ENCODE peak calls at places on chromosomes 12 and 14, in nine cellular contexts. R is stomach; A is fibroblast of lung; W is activated CD8-positive, alpha-beta T cell treated with anti-CD3 and anti-CD28 coated beads for 36 hours; E is A549; D is PC-9; T is choroid plexus epithelial cell; J is IMR-90; Y is keratinocyte. L is an unnamed sample.

GRCh38 chr14:68392393-68393085 is 400.3 kb downstream of the ZFP36L1 start:
- DNase-seq in A (peak), Y (no peak), W (peak), R (peak), T (peak), J (no peak), D (no peak), E (no peak), L (no peak)

GRCh38 chr12:7693793-7694192 is 1.8 kb downstream of the GDF3 start:
- DNase-seq in D (no peak), A (no peak), J (no peak), R (no peak), T (no peak), Y (no peak), E (no peak), W (no peak), L (no peak)

GRCh38 chr14:53347046-53347445 is 193.9 kb upstream of the DDHD1 start:
- DNase-seq in Y (no peak), W (no peak), A (no peak), J (no peak), D (no peak), R (no peak), E (no peak), T (no peak), L (no peak)

GRCh38 chr12:68958337-68958736 is 25.4 kb upstream of the CPM start:
- DNase-seq in R (no peak), J (no peak), E (no peak), T (no peak), D (no peak), A (no peak), Y (no peak), W (peak), L (peak)

GRCh38 chr14:34056081-34056480 is 105.2 kb upstream of the EGLN3 start:
- DNase-seq in D (no peak), T (peak), E (no peak), W (no peak), J (no peak), R (no peak), A (no peak), Y (no peak), L (no peak)

GRCh38 chr12:120453977-120454376 is 7.7 kb downstream of the GATC start:
- DNase-seq in R (no peak), D (no peak), T (peak), J (peak), E (peak), A (peak), Y (peak), W (peak), L (peak)

GRCh38 chr14:81400202-81400678 is at the start of gene STON2:
- DNase-seq in A (peak), Y (peak), T (no peak), R (no peak), W (peak), D (peak), E (peak), J (no peak), L (no peak)

GRCh38 chr12:23771230-23771949 is 178.1 kb downstream of the SOX5 start:
- DNase-seq in A (no peak), Y (no peak), R (no peak), E (no peak), W (no peak), T (no peak), D (no peak), J (no peak), L (no peak)

GRCh38 chr12:48924617-48925217 is 575 bp downstream of the FKBP11 start:
- DNase-seq in T (peak), J (peak), W (peak), A (peak), D (peak), R (peak), E (peak), Y (peak), L (peak)

GRCh38 chr12:48008950-48009349 is 4.7 kb upstream of the COL2A1 start:
- DNase-seq in E (no peak), W (no peak), A (no peak), T (no peak), J (no peak), R (no peak), D (no peak), Y (no peak), L (no peak)

GRCh38 chr12:57837779-57838562 is 8.6 kb downstream of the CTDSP2 start:
- DNase-seq in T (peak), R (no peak), Y (no peak), E (no peak), A (peak), D (no peak), J (peak), W (peak), L (no peak)

GRCh38 chr12:65609359-65609771 is 214.9 kb upstream of the HMGA2 start:
- DNase-seq in D (no peak), R (no peak), J (peak), Y (no peak), E (peak), W (no peak), T (peak), A (peak), L (no peak)

GRCh38 chr12:57454566-57455373 is at the start of gene INHBE:
- DNase-seq in E (peak), A (peak), Y (no peak), R (no peak), D (no peak), J (peak), W (peak), T (peak), L (no peak)

GRCh38 chr12:59085680-59086079 is 165.4 kb upstream of the LRIG3 start:
- DNase-seq in T (no peak), D (no peak), J (no peak), Y (no peak), R (no peak), W (no peak), E (no peak), A (peak), L (no peak)

GRCh38 chr12:3038931-3039510 is 38.2 kb upstream of the TSPAN9 start:
- DNase-seq in W (no peak), Y (no peak), J (no peak), E (no peak), T (no peak), D (no peak), A (no peak), R (no peak), L (no peak)

GRCh38 chr12:24045816-24046257 is 96.4 kb upstream of the SOX5 start:
- DNase-seq in E (no peak), W (no peak), Y (no peak), R (no peak), D (no peak), T (peak), A (peak), J (peak), L (no peak)

GRCh38 chr14:93688239-93688666 is 100.0 kb downstream of the PRIMA1 start:
- DNase-seq in W (no peak), A (no peak), E (no peak), T (no peak), Y (no peak), J (no peak), D (no peak), R (no peak), L (no peak)

GRCh38 chr12:3951380-3952135 is 78.4 kb upstream of the PARP11 start:
- DNase-seq in T (no peak), E (no peak), W (peak), J (no peak), D (no peak), A (no peak), R (no peak), Y (no peak), L (no peak)

GRCh38 chr14:63164108-63164683 is 40.0 kb upstream of the RHOJ start:
- DNase-seq in Y (no peak), R (no peak), W (no peak), E (no peak), T (no peak), A (no peak), D (peak), J (no peak), L (no peak)

GRCh38 chr14:91897121-91897701 is 29.9 kb upstream of the TC2N start:
- DNase-seq in T (peak), R (peak), A (peak), J (peak), E (peak), W (no peak), Y (no peak), D (no peak), L (no peak)

GRCh38 chr12:6430990-6431353 is 13.8 kb upstream of the CD27 start:
- DNase-seq in A (no peak), W (no peak), D (peak), Y (no peak), T (peak), E (no peak), J (peak), R (peak), L (no peak)

GRCh38 chr12:132610051-132610759 is at the start of gene LRCOL1:
- DNase-seq in T (peak), R (no peak), D (no peak), A (peak), J (peak), W (no peak), E (no peak), Y (no peak), L (no peak)

GRCh38 chr12:118979763-118980406 is 1.5 kb upstream of the SRRM4 start:
- DNase-seq in E (peak), A (peak), D (peak), J (peak), T (peak), W (peak), Y (no peak), R (peak), L (peak)

GRCh38 chr12:76920182-76921014 is 41.6 kb upstream of the CSRP2 start:
- DNase-seq in E (no peak), T (no peak), D (no peak), W (peak), A (no peak), Y (no peak), R (no peak), J (no peak), L (no peak)

GRCh38 chr14:61080591-61081010 is 99.6 kb downstream of the SLC38A6 start:
- DNase-seq in D (no peak), Y (no peak), A (peak), W (no peak), T (peak), R (no peak), E (no peak), J (peak), L (peak)

GRCh38 chr14:95675486-95675885 is 10.7 kb upstream of the TCL1B start:
- DNase-seq in E (no peak), Y (no peak), D (no peak), J (no peak), A (no peak), T (no peak), W (no peak), R (no peak), L (no peak)

GRCh38 chr12:29562167-29562776 is 64.8 kb upstream of the OVCH1 start:
- DNase-seq in Y (no peak), T (peak), W (no peak), J (peak), E (no peak), A (peak), D (no peak), R (no peak), L (no peak)

GRCh38 chr12:83784298-83784890 is 1097.7 kb downstream of the TMTC2 start:
- DNase-seq in T (no peak), J (no peak), W (no peak), A (peak), D (no peak), E (no peak), Y (no peak), R (no peak), L (no peak)

GRCh38 chr12:100745378-100746071 is 49.1 kb upstream of the ANO4 start:
- DNase-seq in W (no peak), J (no peak), A (no peak), D (no peak), R (no peak), E (no peak), T (no peak), Y (no peak), L (no peak)

GRCh38 chr14:69052181-69052601 is 73.1 kb upstream of the ACTN1 start:
- DNase-seq in J (no peak), A (no peak), R (no peak), T (no peak), D (no peak), E (no peak), Y (no peak), W (no peak), L (no peak)

GRCh38 chr14:25944020-25944419 is 653.8 kb downstream of the NOVA1 start:
- DNase-seq in R (no peak), Y (no peak), J (no peak), W (no peak), D (no peak), T (no peak), E (no peak), A (no peak), L (no peak)

GRCh38 chr14:65948302-65948701 is 535.8 kb downstream of the FUT8 start:
- DNase-seq in E (no peak), A (no peak), W (no peak), J (no peak), R (no peak), T (no peak), D (no peak), Y (no peak), L (no peak)

GRCh38 chr12:5430639-5431603 is 987 bp upstream of the NTF3 start:
- DNase-seq in Y (no peak), D (no peak), R (no peak), E (no peak), W (no peak), T (no peak), J (peak), A (no peak), L (no peak)

GRCh38 chr14:62592877-62593276 is 452.4 kb downstream of the KCNH5 start:
- DNase-seq in Y (no peak), A (peak), R (no peak), W (no peak), J (peak), T (peak), E (peak), D (no peak), L (no peak)

GRCh38 chr14:39972704-39973103 is 540.5 kb upstream of the FBXO33 start:
- DNase-seq in Y (no peak), T (no peak), J (no peak), W (no peak), R (no peak), D (no peak), A (no peak), E (no peak), L (no peak)

GRCh38 chr12:12024958-12025682 is 45.6 kb upstream of the BCL2L14 start:
- DNase-seq in E (no peak), D (no peak), Y (no peak), T (no peak), A (no peak), W (peak), R (peak), J (no peak), L (peak)

GRCh38 chr14:90733139-90733808 is 83.0 kb downstream of the TTC7B start:
- DNase-seq in Y (no peak), J (no peak), W (no peak), D (no peak), T (no peak), A (no peak), E (no peak), R (no peak), L (no peak)

GRCh38 chr12:10235761-10236631 is 23.3 kb downstream of the GABARAPL1 start:
- DNase-seq in Y (no peak), W (peak), R (peak), D (peak), E (peak), A (peak), T (peak), J (peak), L (peak)

GRCh38 chr12:124369055-124369900 is 74.4 kb downstream of the RFLNA start:
- DNase-seq in W (no peak), E (peak), A (peak), T (peak), D (peak), J (peak), Y (no peak), R (peak), L (no peak)
- TF ChIP-seq CTCF in W (no peak), E (no peak), A (peak), T (peak), D (peak), J (peak), Y (no peak), R (no peak), L (no peak)

DNA sequence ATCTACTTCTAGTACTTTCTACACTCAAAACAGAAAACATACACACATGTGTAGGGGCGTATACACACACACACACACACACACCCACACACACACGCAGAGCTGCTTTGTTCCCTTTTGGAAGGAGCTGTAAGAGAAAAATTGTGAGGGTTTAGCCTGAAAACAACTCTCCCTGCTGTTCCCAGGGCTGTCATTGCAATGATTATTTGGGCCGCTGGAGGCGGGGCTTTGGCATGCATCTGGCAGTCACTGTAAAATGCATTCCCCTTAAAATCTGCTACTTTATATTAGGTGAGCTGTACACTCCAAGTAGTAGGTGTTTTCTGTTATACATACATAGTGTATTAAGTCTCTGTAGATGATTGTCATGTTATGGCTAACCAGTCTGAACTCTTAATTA is 29.1 kb upstream of the SLC38A2 start:
- DNase-seq in R (no peak), D (no peak), W (no peak), J (peak), E (no peak), A (peak), T (peak), Y (no peak), L (no peak)
- TF ChIP-seq CTCF in R (peak), D (no peak), W (no peak), J (peak), E (no peak), A (peak), T (peak), Y (peak), L (no peak)

GRCh38 chr12:67220065-67220464 is 49.1 kb upstream of the CAND1 start:
- DNase-seq in A (no peak), D (peak), Y (no peak), J (no peak), T (peak), W (no peak), E (peak), R (no peak), L (no peak)
- TF ChIP-seq CTCF in A (no peak), D (peak), Y (peak), J (no peak), T (peak), W (no peak), E (peak), R (peak), L (no peak)

GRCh38 chr12:95385646-95386045 is 88.3 kb upstream of the METAP2 start:
- DNase-seq in W (no peak), A (peak), E (no peak), J (peak), D (no peak), Y (no peak), T (peak), R (no peak), L (no peak)

GRCh38 chr12:95386056-95386455 is 87.9 kb upstream of the METAP2 start:
- DNase-seq in Y (no peak), E (no peak), R (no peak), W (no peak), J (no peak), T (peak), D (no peak), A (peak), L (no peak)

GRCh38 chr12:95380997-95381786 is 92.8 kb upstream of the METAP2 start:
- DNase-seq in J (no peak), T (peak), R (no peak), D (no peak), Y (no peak), E (no peak), A (peak), W (no peak), L (no peak)

GRCh38 chr12:95384785-95385184 is 89.2 kb upstream of the METAP2 start:
- DNase-seq in D (no peak), W (no peak), R (no peak), E (no peak), A (no peak), T (no peak), J (no peak), Y (no peak), L (no peak)

DNA sequence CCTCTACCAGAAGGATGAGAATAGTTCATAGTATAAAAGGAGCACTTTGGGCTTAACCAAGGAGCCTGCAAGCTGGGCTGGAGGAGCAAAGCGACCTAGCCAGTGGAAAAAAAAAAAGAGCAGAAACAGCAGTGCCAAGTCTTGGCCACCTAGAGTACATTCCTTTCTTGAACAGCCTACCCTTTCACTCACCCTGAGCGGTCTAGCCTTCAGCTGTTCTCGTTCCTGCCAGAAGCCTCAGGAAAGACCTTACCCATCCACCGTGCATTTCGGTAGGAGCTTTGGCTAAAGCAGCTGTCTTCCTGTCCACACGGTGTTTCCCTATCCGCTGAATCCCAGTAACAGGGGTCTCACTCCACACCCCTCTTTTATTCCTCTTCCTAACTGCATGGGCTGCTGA is 88.7 kb upstream of the METAP2 start:
- DNase-seq in R (no peak), E (no peak), D (no peak), J (peak), W (no peak), Y (no peak), T (peak), A (peak), L (no peak)
- TF ChIP-seq CTCF in R (no peak), E (no peak), D (no peak), J (no peak), W (no peak), Y (no peak), T (peak), A (no peak), L (no peak)

L was measured in GM20000.